ENCODE peak calls at places on chromosomes 1 and 21, in seven cellular contexts. N, Z, A, O, M, W and I are unnamed samples.

GRCh38 chr1:12546771-12547585 is 71.0 kb downstream of the DHRS3 start:
- DNase-seq in N (no peak), Z (no peak), A (no peak), O (no peak), M (no peak), W (no peak), I (no peak)

GRCh38 chr1:114353233-114353632 is 157.8 kb downstream of the TRIM33 start:
- DNase-seq in N (peak), Z (no peak), A (no peak), O (peak), M (no peak), W (no peak), I (no peak)

GRCh38 chr1:33288976-33289857 is 31.7 kb downstream of the A3GALT2 start:
- DNase-seq in N (no peak), Z (no peak), A (no peak), O (no peak), M (no peak), W (no peak), I (no peak)

GRCh38 chr1:203828424-203828823 is 33.0 kb upstream of the SNRPE start:
- DNase-seq in N (no peak), Z (no peak), A (no peak), O (no peak), M (no peak), W (no peak), I (no peak)

GRCh38 chr1:151347523-151348246 is 633 bp upstream of the RFX5 start:
- DNase-seq in N (no peak), Z (no peak), A (no peak), O (peak), M (no peak), W (no peak), I (peak)

GRCh38 chr1:212712451-212713303 is 13.0 kb upstream of the BATF3 start:
- DNase-seq in N (peak), Z (peak), A (no peak), O (peak), M (no peak), W (peak), I (peak)

GRCh38 chr1:3504151-3504822 is 49.8 kb downstream of the ARHGEF16 start:
- DNase-seq in N (peak), Z (no peak), A (no peak), O (peak), M (no peak), W (no peak), I (peak)

GRCh38 chr1:217982711-217983405 is 302.2 kb upstream of the RRP15 start:
- DNase-seq in N (no peak), Z (peak), A (no peak), O (no peak), M (no peak), W (no peak), I (no peak)

GRCh38 chr1:162899422-162900168 is 38.6 kb upstream of the CCDC190 start:
- DNase-seq in N (peak), Z (no peak), A (no peak), O (peak), M (no peak), W (no peak), I (peak)

GRCh38 chr1:246781212-246781611 is 57.0 kb downstream of the SCCPDH start:
- DNase-seq in N (no peak), Z (no peak), A (no peak), O (no peak), M (no peak), W (no peak), I (no peak)

GRCh38 chr1:910881-911721 is 12.6 kb upstream of the SAMD11 start:
- DNase-seq in N (peak), Z (peak), A (no peak), O (peak), M (peak), W (no peak), I (no peak)

GRCh38 chr1:232991238-232991637 is 40.8 kb downstream of the NTPCR start:
- DNase-seq in N (no peak), Z (no peak), A (no peak), O (no peak), M (no peak), W (no peak), I (no peak)

GRCh38 chr1:174077755-174078490 is 55.8 kb upstream of the RC3H1 start:
- DNase-seq in N (no peak), Z (peak), A (no peak), O (peak), M (no peak), W (no peak), I (no peak)

GRCh38 chr1:66380452-66381212 is 153.3 kb upstream of the SGIP1 start:
- DNase-seq in N (no peak), Z (no peak), A (no peak), O (no peak), M (no peak), W (peak), I (no peak)

GRCh38 chr1:14238472-14239059 is 359.9 kb upstream of the KAZN start:
- DNase-seq in N (no peak), Z (no peak), A (no peak), O (no peak), M (no peak), W (no peak), I (no peak)

GRCh38 chr1:225881081-225882007 is 836 bp downstream of the TMEM63A start:
- DNase-seq in N (peak), Z (peak), A (no peak), O (peak), M (peak), W (peak), I (peak)

GRCh38 chr1:26915204-26915842 is 1.5 kb upstream of the NR0B2 start:
- DNase-seq in N (no peak), Z (no peak), A (no peak), O (no peak), M (no peak), W (no peak), I (no peak)

GRCh38 chr1:27205819-27206218 is 28.6 kb upstream of the WDTC1 start:
- DNase-seq in N (no peak), Z (no peak), A (no peak), O (no peak), M (no peak), W (no peak), I (no peak)

GRCh38 chr1:212609701-212610574 is 1.4 kb downstream of the ATF3 start:
- DNase-seq in N (peak), Z (no peak), A (no peak), O (peak), M (no peak), W (no peak), I (peak)

GRCh38 chr1:36956570-36956969 is 77.7 kb downstream of the GRIK3 start:
- DNase-seq in N (no peak), Z (no peak), A (no peak), O (no peak), M (no peak), W (no peak), I (no peak)

GRCh38 chr21:45299864-45300785 is 12.4 kb upstream of the POFUT2 start:
- DNase-seq in N (no peak), Z (no peak), A (no peak), O (peak), M (no peak), W (no peak), I (peak)
- H2AFZ ChIP-seq in N (no peak), Z (no peak), A (no peak), O (no peak), M (peak), W (no peak), I (no peak)

DNA sequence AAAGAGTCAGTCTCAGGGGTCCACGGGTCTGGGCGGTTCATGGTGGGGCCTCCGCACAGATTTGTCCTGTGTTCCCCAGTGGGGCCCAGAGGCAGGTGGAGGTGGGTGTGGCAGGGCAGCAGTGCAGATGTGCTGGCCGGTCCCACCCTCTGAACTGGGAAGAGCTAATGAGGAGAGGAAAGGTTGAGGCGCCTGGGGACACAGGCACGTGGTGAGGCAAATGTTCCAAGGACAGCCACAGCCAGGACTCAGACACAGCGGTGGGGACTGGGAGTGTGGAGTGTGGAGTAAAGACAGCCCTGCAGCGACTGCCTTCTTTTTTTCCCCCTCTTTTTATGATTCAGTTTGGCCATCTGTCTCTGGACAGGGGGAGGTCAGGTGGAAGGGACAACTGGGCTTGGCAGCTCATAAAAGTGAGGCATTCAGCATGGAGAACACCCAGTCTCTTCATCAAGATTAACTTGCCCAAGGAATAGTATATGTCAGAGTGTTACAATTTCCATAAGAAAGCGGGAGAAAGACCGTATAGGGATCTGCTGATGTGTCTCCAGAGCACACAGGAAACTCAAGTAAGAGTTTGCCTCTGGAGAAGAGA is 104.2 kb upstream of the GCLM start:
- DNase-seq in N (no peak), Z (no peak), A (no peak), O (no peak), M (no peak), W (no peak), I (no peak)
- H2AFZ ChIP-seq in N (no peak), Z (no peak), A (no peak), O (no peak), M (no peak), W (no peak), I (no peak)

DNA sequence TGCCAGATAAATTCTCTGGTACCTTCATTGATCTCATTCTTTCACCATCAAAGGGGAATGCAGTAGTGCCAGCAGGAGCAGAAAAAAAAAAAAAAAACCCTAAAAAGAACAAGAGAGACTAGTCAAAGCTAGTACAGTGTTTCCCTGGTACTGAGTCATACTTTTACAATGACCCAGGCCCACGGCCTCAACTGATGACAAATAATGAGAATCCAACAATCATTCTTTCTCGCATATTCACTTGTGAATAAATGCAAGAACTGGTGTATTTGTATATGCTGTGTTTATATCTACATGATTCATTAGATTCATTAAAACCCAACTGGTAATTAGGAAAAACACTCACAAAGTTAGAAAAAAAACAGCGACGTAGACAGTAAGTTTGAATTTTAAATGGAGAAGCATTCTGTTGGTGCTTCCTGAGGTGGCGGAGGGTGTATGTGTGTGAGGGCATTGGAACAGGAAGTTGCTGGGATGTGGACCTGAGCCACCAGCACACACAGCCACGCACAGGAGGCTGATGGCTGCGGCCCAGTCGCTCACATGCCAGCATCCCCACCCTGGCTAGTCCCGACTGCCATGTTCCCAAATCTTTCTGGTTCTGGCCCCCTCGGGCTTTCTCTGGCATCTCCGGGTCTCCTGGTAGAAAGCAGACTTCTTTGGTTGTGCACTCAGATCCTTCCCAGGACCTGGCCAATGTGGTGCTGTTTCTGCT is 121.5 kb upstream of the IRF2BP2 start:
- DNase-seq in N (peak), Z (no peak), A (no peak), O (peak), M (no peak), W (no peak), I (peak)
- H2AFZ ChIP-seq in N (peak), Z (no peak), A (no peak), O (no peak), M (no peak), W (no peak), I (no peak)

DNA sequence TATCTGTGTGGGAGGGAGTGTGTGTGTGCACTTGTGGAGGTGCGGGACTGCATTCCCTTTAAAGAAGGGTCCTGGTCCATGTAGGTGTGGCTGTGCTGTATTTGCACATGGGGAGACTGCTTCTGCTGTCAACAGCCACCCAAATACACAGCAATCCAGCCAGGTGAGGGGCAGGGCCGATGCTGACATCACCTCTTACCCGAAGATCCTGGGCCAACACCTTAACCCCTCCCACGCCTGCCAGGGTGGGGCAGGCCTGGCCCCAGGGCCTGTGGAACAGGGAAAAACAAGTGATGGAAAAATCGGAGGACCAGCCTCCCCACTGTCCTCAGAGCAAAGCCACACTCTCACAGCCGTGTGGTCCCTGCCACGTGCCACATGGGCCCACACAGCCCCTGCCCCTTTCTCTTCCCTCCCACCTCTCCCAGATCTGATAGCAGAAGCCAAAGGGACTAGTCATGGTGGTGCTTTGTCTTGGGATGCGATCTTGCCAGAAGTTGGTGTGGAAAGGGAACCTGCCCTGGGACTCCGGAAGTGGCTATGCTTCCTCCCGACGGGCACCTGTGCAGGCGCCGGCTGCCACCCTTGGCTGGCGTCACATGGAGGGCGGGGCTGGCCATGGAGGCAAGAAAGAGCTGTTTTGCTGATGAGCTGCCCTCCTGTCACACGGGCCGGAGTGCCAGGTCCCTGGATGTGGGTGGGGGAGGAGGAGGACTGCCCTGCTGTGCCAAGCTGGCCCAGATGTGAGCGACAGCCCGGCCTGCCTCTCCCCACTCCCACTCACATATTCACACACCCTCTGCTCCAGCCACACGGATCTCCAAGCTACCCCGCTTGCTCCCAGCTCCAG is 7.8 kb upstream of the CASZ1 start:
- DNase-seq in N (peak), Z (no peak), A (no peak), O (no peak), M (no peak), W (no peak), I (no peak)
- H2AFZ ChIP-seq in N (peak), Z (no peak), A (no peak), O (no peak), M (no peak), W (peak), I (no peak)

GRCh38 chr21:28754127-28754611 is 238.5 kb downstream of the LTN1 start:
- DNase-seq in N (no peak), Z (no peak), A (no peak), O (peak), M (no peak), W (no peak), I (no peak)
- H2AFZ ChIP-seq in N (no peak), Z (no peak), A (peak), O (peak), M (no peak), W (no peak), I (no peak)